ENCODE peak calls at places on chromosome 1, in five cellular contexts. V is progenitor cell of endocrine pancreas; T is GDM1; W is stimulated activated CD4-positive, alpha-beta T cell treated with anti-CD3 and anti-CD28 coated beads, TNF-alpha, amount 100 ng/mL, for 4 hours; O is NCI-H2107. L is an unnamed sample.

GRCh38 chr1:6000444-6001288 is 8.4 kb upstream of the NPHP4 start:
- DNase-seq in V (no peak), T (no peak), W (no peak), O (no peak), L (no peak)

GRCh38 chr1:168974611-168975010 is 131.9 kb upstream of the ATP1B1 start:
- DNase-seq in V (no peak), T (no peak), W (no peak), O (no peak), L (no peak)

GRCh38 chr1:196584703-196585102 is 23.5 kb downstream of the KCNT2 start:
- DNase-seq in V (no peak), T (no peak), W (no peak), O (no peak), L (no peak)

GRCh38 chr1:166174108-166174507 is 7.3 kb upstream of the FAM78B start:
- DNase-seq in V (no peak), T (no peak), W (no peak), O (no peak), L (no peak)

GRCh38 chr1:22018583-22019559 is 17.4 kb downstream of the CELA3A start:
- DNase-seq in V (no peak), T (peak), W (no peak), O (no peak), L (peak)

GRCh38 chr1:47437518-47438320 is at the start of gene FOXD2:
- DNase-seq in V (peak), T (peak), W (peak), O (peak), L (peak)

GRCh38 chr1:116122955-116123757 is 12.0 kb downstream of the MAB21L3 start:
- DNase-seq in V (no peak), T (no peak), W (no peak), O (no peak), L (no peak)

GRCh38 chr1:39370602-39371001 is 120.8 kb upstream of the BMP8A start:
- DNase-seq in V (no peak), T (no peak), W (no peak), O (no peak), L (no peak)

GRCh38 chr1:150582371-150582770 is 3.0 kb upstream of the MCL1 start:
- DNase-seq in V (no peak), T (no peak), W (no peak), O (no peak), L (no peak)

GRCh38 chr1:46065405-46065804 is 67.0 kb downstream of the PIK3R3 start:
- DNase-seq in V (no peak), T (no peak), W (no peak), O (no peak), L (no peak)

GRCh38 chr1:3668585-3669300 is 16.4 kb downstream of the TP73 start:
- DNase-seq in V (peak), T (no peak), W (no peak), O (no peak), L (no peak)

GRCh38 chr1:35587736-35588135 is 14.6 kb downstream of the TFAP2E start:
- DNase-seq in V (no peak), T (no peak), W (no peak), O (no peak), L (no peak)

GRCh38 chr1:116389705-116390104 is 16.7 kb downstream of the ATP1A1 start:
- DNase-seq in V (no peak), T (no peak), W (no peak), O (no peak), L (no peak)

GRCh38 chr1:62238507-62238906 is 43.9 kb downstream of the L1TD1 start:
- DNase-seq in V (no peak), T (no peak), W (no peak), O (no peak), L (no peak)

GRCh38 chr1:243798726-243799125 is 51.3 kb downstream of the AKT3 start:
- DNase-seq in V (no peak), T (no peak), W (no peak), O (no peak), L (no peak)

GRCh38 chr1:148362930-148363810 is 119.9 kb downstream of the PPIAL4G start:
- DNase-seq in V (no peak), T (no peak), W (no peak), O (no peak), L (no peak)

GRCh38 chr1:223713546-223714420 is 1.4 kb downstream of the CAPN2 start:
- DNase-seq in V (no peak), T (no peak), W (no peak), O (no peak), L (no peak)

GRCh38 chr1:3240524-3241235 is 171.7 kb downstream of the PRDM16 start:
- DNase-seq in V (no peak), T (no peak), W (no peak), O (no peak), L (no peak)

GRCh38 chr1:202571719-202572339 is 138.4 kb downstream of the SYT2 start:
- DNase-seq in V (no peak), T (no peak), W (no peak), O (peak), L (no peak)

GRCh38 chr1:163056832-163057231 is 12.3 kb upstream of the RGS4 start:
- DNase-seq in V (no peak), T (no peak), W (no peak), O (no peak), L (no peak)

GRCh38 chr1:64073705-64074104 is 129.7 kb upstream of the UBE2U start:
- DNase-seq in V (no peak), T (no peak), W (no peak), O (no peak), L (no peak)

GRCh38 chr1:242425232-242425631 is 99.3 kb downstream of the PLD5 start:
- DNase-seq in V (no peak), T (no peak), W (no peak), O (no peak), L (no peak)

GRCh38 chr1:66494488-66494887 is 39.5 kb upstream of the SGIP1 start:
- DNase-seq in V (no peak), T (no peak), W (no peak), O (no peak), L (no peak)

GRCh38 chr1:26696645-26697440 is 1.0 kb downstream of the ARID1A start:
- DNase-seq in V (no peak), T (peak), W (peak), O (no peak), L (peak)

L was measured in activated CD4-positive, CD25-positive, alpha-beta regulatory T cell.